ENCODE peak calls at places on chromosomes 13 and 19, in eight cellular contexts. H, A, Z, N, X, C, F and W are unnamed samples.
A peak's percentile ranks its signal among the peaks of the same experiment; 100 is the strongest.

GRCh38 chr13:24842533-24843278 is 78.7 kb downstream of the RNF17 start:
- DNase-seq in H (no peak), A (no peak), Z (no peak), N (peak; percentile 52), X (no peak), C (no peak), F (no peak), W (no peak)

GRCh38 chr13:63481334-63481733 is 2065.7 kb upstream of the PCDH20 start:
- DNase-seq in H (no peak), A (peak; percentile 17), Z (no peak), N (no peak), X (no peak), C (no peak), F (no peak), W (no peak)

GRCh38 chr13:98827449-98827848 is 75.0 kb upstream of the SLC15A1 start:
- DNase-seq in H (no peak), A (no peak), Z (no peak), N (no peak), X (no peak), C (no peak), F (no peak), W (no peak)

GRCh38 chr13:50283017-50283416 is 267.8 kb downstream of the KCNRG start:
- DNase-seq in H (no peak), A (no peak), Z (no peak), N (no peak), X (no peak), C (no peak), F (no peak), W (no peak)

GRCh38 chr13:113947321-113948033 is 26.4 kb downstream of the C13orf46 start:
- DNase-seq in H (peak; percentile 84), A (no peak), Z (no peak), N (no peak), X (peak; percentile 4), C (no peak), F (no peak), W (no peak)

GRCh38 chr19:4189641-4190040 is 7.2 kb downstream of the ANKRD24 start:
- DNase-seq in H (no peak), A (no peak), Z (no peak), N (no peak), X (no peak), C (no peak), F (no peak), W (no peak)

GRCh38 chr13:42814868-42815267 is 33.5 kb downstream of the FAM216B start:
- DNase-seq in H (no peak), A (peak; percentile 71), Z (no peak), N (no peak), X (no peak), C (no peak), F (no peak), W (peak; percentile 82)

GRCh38 chr19:56071151-56071550 is 49.9 kb downstream of the ZNF787 start:
- DNase-seq in H (no peak), A (no peak), Z (no peak), N (peak; percentile 18), X (no peak), C (no peak), F (no peak), W (no peak)

GRCh38 chr13:99432637-99433542 is 68.4 kb upstream of the TM9SF2 start:
- DNase-seq in H (peak; percentile 83), A (no peak), Z (no peak), N (no peak), X (no peak), C (peak; percentile 37), F (peak; percentile 67), W (no peak)

GRCh38 chr13:80100636-80101035 is 240.3 kb downstream of the SPRY2 start:
- DNase-seq in H (no peak), A (no peak), Z (no peak), N (no peak), X (no peak), C (no peak), F (no peak), W (no peak)

GRCh38 chr19:17292301-17293074 is 10.7 kb downstream of the ABHD8 start:
- DNase-seq in H (peak; percentile 75), A (no peak), Z (peak; percentile 69), N (peak; percentile 94), X (no peak), C (peak; percentile 58), F (peak; percentile 72), W (peak; percentile 92)

GRCh38 chr13:48234652-48235099 is 1.7 kb downstream of the ITM2B start:
- DNase-seq in H (no peak), A (no peak), Z (no peak), N (peak; percentile 60), X (no peak), C (no peak), F (no peak), W (no peak)

GRCh38 chr19:10010247-10010691 is at the start of gene COL5A3:
- DNase-seq in H (peak; percentile 88), A (no peak), Z (no peak), N (no peak), X (no peak), C (no peak), F (no peak), W (no peak)

GRCh38 chr19:16386619-16387240 is 62.1 kb downstream of the KLF2 start:
- DNase-seq in H (peak; percentile 64), A (peak; percentile 18), Z (peak; percentile 43), N (peak; percentile 69), X (no peak), C (peak; percentile 11), F (no peak), W (peak; percentile 25)

GRCh38 chr19:3830841-3831589 is 37.8 kb downstream of the ZFR2 start:
- DNase-seq in H (no peak), A (no peak), Z (no peak), N (no peak), X (no peak), C (no peak), F (no peak), W (no peak)

GRCh38 chr19:19405919-19406877 is 723 bp downstream of the GATAD2A start:
- DNase-seq in H (peak; percentile 72), A (no peak), Z (no peak), N (peak; percentile 78), X (no peak), C (no peak), F (no peak), W (no peak)

GRCh38 chr19:3809881-3810707 is 23.9 kb upstream of the MATK start:
- DNase-seq in H (no peak), A (no peak), Z (no peak), N (no peak), X (no peak), C (no peak), F (no peak), W (no peak)

GRCh38 chr13:72960541-72960940 is 98.3 kb upstream of the KLF5 start:
- DNase-seq in H (no peak), A (no peak), Z (no peak), N (no peak), X (no peak), C (no peak), F (no peak), W (no peak)